ENCODE peak calls at places on chromosome 20, in five cellular contexts. H, G, S, C and R are unnamed samples.

GRCh38 chr20:24604966-24605365 is 135.5 kb downstream of the SYNDIG1 start:
- DNase-seq in G (no peak), H (no peak), S (no peak), C (no peak), R (no peak)

GRCh38 chr20:10314198-10314597 is 95.6 kb downstream of the SNAP25 start:
- DNase-seq in C (peak; percentile 63), G (no peak), S (no peak), H (no peak), R (no peak)

GRCh38 chr20:55919319-55919718 is 86.0 kb downstream of the CBLN4 start:
- DNase-seq in S (no peak), C (no peak), G (no peak), H (no peak), R (no peak)

GRCh38 chr20:58959652-58960051 is 21.4 kb upstream of the NELFCD start:
- DNase-seq in H (no peak), S (no peak), C (no peak), G (no peak), R (no peak)

GRCh38 chr20:38790210-38791053 is 15.1 kb upstream of the PPP1R16B start:
- DNase-seq in H (no peak), S (no peak), G (no peak), C (peak; percentile 67), R (no peak)

GRCh38 chr20:55052464-55052863 is 577.1 kb downstream of the DOK5 start:
- DNase-seq in G (no peak), C (no peak), S (no peak), H (no peak), R (no peak)

GRCh38 chr20:16393836-16394235 is 179.4 kb downstream of the KIF16B start:
- DNase-seq in H (no peak), G (no peak), S (no peak), C (no peak), R (peak; percentile 73)

GRCh38 chr20:19934792-19935491 is 82.2 kb upstream of the NAA20 start:
- DNase-seq in C (no peak), G (peak; percentile 49), H (no peak), S (no peak), R (no peak)

GRCh38 chr20:61262514-61262913 is 10.5 kb downstream of the CDH4 start:
- DNase-seq in C (no peak), G (no peak), S (no peak), H (no peak), R (no peak)

GRCh38 chr20:12535770-12536169 is 473.0 kb upstream of the SPTLC3 start:
- DNase-seq in S (no peak), G (no peak), C (no peak), H (no peak), R (no peak)

GRCh38 chr20:44603327-44603726 is 20.9 kb downstream of the PKIG start:
- DNase-seq in G (no peak), S (no peak), H (no peak), C (no peak), R (no peak)

GRCh38 chr20:3679749-3680700 is 1.8 kb downstream of the ADAM33 start:
- DNase-seq in H (peak; percentile 76), G (peak; percentile 78), C (peak; percentile 50), S (no peak), R (no peak)

GRCh38 chr20:62350098-62350628 is 16.9 kb downstream of the LAMA5 start:
- DNase-seq in G (peak; percentile 9), C (no peak), S (no peak), H (no peak), R (no peak)

GRCh38 chr20:3021327-3021726 is 22.1 kb upstream of the GNRH2 start:
- DNase-seq in G (no peak), S (no peak), C (no peak), H (no peak), R (no peak)

GRCh38 chr20:37714973-37715657 is 21.3 kb downstream of the CTNNBL1 start:
- DNase-seq in G (no peak), C (peak; percentile 42), H (peak; percentile 27), S (no peak), R (no peak)

GRCh38 chr20:48586728-48587127 is 241.1 kb downstream of the PREX1 start:
- DNase-seq in C (no peak), G (no peak), H (no peak), S (no peak), R (no peak)

GRCh38 chr20:19835533-19836222 is 77.6 kb downstream of the RIN2 start:
- DNase-seq in C (no peak), S (no peak), H (no peak), G (no peak), R (no peak)

GRCh38 chr20:19392344-19393140 is 180.1 kb downstream of the SLC24A3 start:
- DNase-seq in C (no peak), G (no peak), H (no peak), S (no peak), R (no peak)

GRCh38 chr20:58719971-58720371 is 27.4 kb downstream of the NPEPL1 start:
- DNase-seq in G (no peak), S (no peak), C (no peak), H (no peak), R (no peak)

GRCh38 chr20:44780226-44780625 is 30.1 kb downstream of the RIMS4 start:
- DNase-seq in G (no peak), C (peak; percentile 76), H (no peak), S (no peak), R (no peak)

GRCh38 chr20:37319120-37319717 is 26.7 kb upstream of the SRC start:
- DNase-seq in S (no peak), G (no peak), C (no peak), H (no peak), R (no peak)

GRCh38 chr20:32240220-32240619 is 32.5 kb downstream of the POFUT1 start:
- DNase-seq in G (no peak), H (no peak), C (no peak), S (no peak), R (no peak)
- TF ChIP-seq CTCF in G (no peak), H (no peak), C (no peak), S (no peak), R (no peak)

GRCh38 chr20:47352332-47353223 is 3.9 kb downstream of the ZMYND8 start:
- DNase-seq in G (no peak), S (no peak), H (no peak), C (peak; percentile 74), R (no peak)

GRCh38 chr20:47354388-47354709 is 2.1 kb downstream of the ZMYND8 start:
- DNase-seq in H (no peak), G (no peak), C (no peak), S (no peak), R (no peak)

GRCh38 chr20:47351643-47352331 is 4.7 kb downstream of the ZMYND8 start:
- DNase-seq in G (no peak), C (peak; percentile 29), H (no peak), S (no peak), R (no peak)

GRCh38 chr20:47353697-47354387 is 2.7 kb downstream of the ZMYND8 start:
- DNase-seq in H (no peak), S (no peak), C (peak; percentile 74), G (no peak), R (no peak)

GRCh38 chr20:47353224-47353696 is 3.2 kb downstream of the ZMYND8 start:
- DNase-seq in H (no peak), G (no peak), S (no peak), C (no peak), R (no peak)
- H3K4me3 ChIP-seq in H (no peak overlapping the region), G (peak overlapping the region; percentile 61), S (peak overlapping the region; percentile 36), C (peak overlapping the region; percentile 63), R (peak overlapping the region; percentile 56)

GRCh38 chr20:34529742-34530141 is 13.5 kb downstream of the DYNLRB1 start:
- DNase-seq in G (no peak), S (no peak), C (no peak), H (no peak), R (no peak)

GRCh38 chr20:34530342-34530741 is 14.1 kb downstream of the DYNLRB1 start:
- DNase-seq in C (no peak), H (no peak), S (no peak), G (no peak), R (no peak)

GRCh38 chr20:34526466-34526865 is 10.2 kb downstream of the DYNLRB1 start:
- DNase-seq in H (no peak), C (no peak), G (no peak), S (no peak), R (no peak)

GRCh38 chr20:34527016-34527415 is 10.8 kb downstream of the DYNLRB1 start:
- DNase-seq in C (no peak), G (no peak), S (no peak), H (no peak), R (no peak)

GRCh38 chr20:34528921-34529297 is 12.7 kb downstream of the DYNLRB1 start:
- DNase-seq in S (no peak), G (no peak), C (peak; percentile 16), H (no peak), R (no peak)
- TF ChIP-seq CTCF in S (no peak), G (no peak), C (no peak), H (no peak), R (peak; percentile 14)

DNA sequence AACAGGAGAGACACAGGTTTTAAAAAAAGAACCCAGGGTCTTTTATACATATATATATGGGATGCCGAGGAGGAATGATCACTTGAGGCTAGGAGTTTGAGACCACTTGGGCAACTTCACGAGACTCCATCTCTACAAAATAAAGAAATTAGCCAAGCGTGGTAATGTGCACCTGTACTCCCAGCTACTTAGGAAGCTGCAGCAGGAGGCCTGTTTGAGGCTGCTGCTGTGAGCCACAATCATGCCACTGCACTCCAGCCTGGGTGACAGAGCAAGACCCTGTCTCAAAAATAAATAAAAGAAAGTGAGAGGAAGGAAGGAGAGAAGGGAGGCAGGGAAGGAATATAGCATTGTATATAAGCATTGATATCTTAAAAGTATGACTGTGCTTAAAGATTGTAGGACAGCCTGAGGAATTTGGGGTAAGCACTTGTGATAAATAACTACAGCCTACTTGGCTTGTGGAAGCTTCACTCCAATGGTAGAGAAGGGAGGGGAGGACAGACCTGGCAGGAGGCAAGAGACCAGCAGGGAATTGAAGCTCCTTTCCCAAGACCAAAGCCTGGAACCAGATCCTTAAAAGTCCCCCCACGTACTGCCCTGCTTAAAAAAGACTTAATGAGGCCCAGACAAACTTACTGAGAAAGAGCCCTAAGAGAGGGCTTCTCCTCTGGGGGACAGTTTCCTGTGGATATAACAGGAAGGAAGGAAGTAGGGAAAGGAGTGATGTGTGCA is 2.5 kb upstream of the SNTA1 start:
- DNase-seq in S (no peak), H (no peak), C (no peak), G (no peak), R (no peak)
- H3K4me3 ChIP-seq in S (no peak overlapping the region), H (no peak overlapping the region), C (no peak overlapping the region), G (no peak overlapping the region), R (no peak overlapping the region)

GRCh38 chr20:14259691-14260090 is 77.7 kb downstream of the FLRT3 start:
- DNase-seq in S (no peak), G (no peak), H (no peak), C (no peak), R (no peak)

DNA sequence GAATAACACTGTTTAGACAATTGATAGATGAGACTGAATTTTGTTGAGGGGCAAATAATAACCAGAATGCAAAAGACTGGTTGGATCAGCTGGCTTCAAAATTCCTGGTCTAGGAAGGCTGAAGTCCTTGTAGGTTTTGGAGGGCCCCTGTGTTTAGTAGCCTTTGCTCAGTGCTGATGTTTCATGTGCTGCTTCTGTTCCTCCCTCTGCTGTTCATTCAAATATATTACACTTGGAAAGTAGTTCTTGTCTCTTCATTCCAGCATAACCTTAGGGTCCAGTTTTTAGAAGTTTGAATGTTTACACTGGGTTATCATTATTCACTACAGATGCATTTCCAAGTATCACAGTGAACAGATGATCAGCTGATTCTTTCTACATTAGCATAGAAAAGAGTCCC is 72.5 kb downstream of the FLRT3 start:
- DNase-seq in C (peak; percentile 46), H (peak; percentile 13), S (no peak), G (no peak), R (no peak)
- TF ChIP-seq CTCF in C (peak; percentile 40), H (peak; percentile 32), S (peak; percentile 26), G (peak; percentile 15), R (peak; percentile 52)